ENCODE peak calls at places on chromosomes 13 and 19, in four cellular contexts. Q, A, L and O are unnamed samples.

GRCh38 chr13:48233097-48233885 is at the start of gene ITM2B:
- DNase-seq in Q (peak), A (peak), L (peak), O (peak)

GRCh38 chr19:3783660-3784584 is 2.3 kb downstream of the MATK start:
- DNase-seq in Q (no peak), A (peak), L (no peak), O (peak)

GRCh38 chr19:34145741-34146202 is 26.5 kb upstream of the LSM14A start:
- DNase-seq in Q (peak), A (peak), L (peak), O (peak)

GRCh38 chr19:46193678-46194077 is 35.9 kb upstream of the IGFL1 start:
- DNase-seq in Q (no peak), A (no peak), L (no peak), O (no peak)

GRCh38 chr19:56080669-56081401 is 40.3 kb downstream of the ZNF787 start:
- DNase-seq in Q (peak), A (peak), L (peak), O (peak)

GRCh38 chr13:73223372-73223781 is 164.6 kb downstream of the KLF5 start:
- DNase-seq in Q (peak), A (no peak), L (no peak), O (no peak)

GRCh38 chr13:90099847-90100246 is 1247.6 kb upstream of the MIR17HG start:
- DNase-seq in Q (no peak), A (no peak), L (no peak), O (no peak)

GRCh38 chr19:38384209-38385027 is 3.4 kb downstream of the GGN start:
- DNase-seq in Q (peak), A (no peak), L (no peak), O (no peak)

GRCh38 chr13:45623516-45624090 is 8.1 kb upstream of the ERICH6B start:
- DNase-seq in Q (peak), A (peak), L (no peak), O (no peak)

GRCh38 chr13:112784811-112785418 is 95.1 kb downstream of the ATP11A start:
- DNase-seq in Q (no peak), A (no peak), L (no peak), O (peak)

GRCh38 chr19:32977269-32977668 is 5.2 kb downstream of the FAAP24 start:
- DNase-seq in Q (no peak), A (no peak), L (no peak), O (no peak)

GRCh38 chr19:2567580-2567979 is 91.7 kb downstream of the GADD45B start:
- DNase-seq in Q (no peak), A (no peak), L (no peak), O (no peak)

GRCh38 chr19:16370671-16371391 is 46.2 kb downstream of the KLF2 start:
- DNase-seq in Q (no peak), A (no peak), L (no peak), O (no peak)

GRCh38 chr13:30551194-30551593 is 66.5 kb upstream of the USPL1 start:
- DNase-seq in Q (peak), A (peak), L (no peak), O (peak)

GRCh38 chr19:43467730-43468129 is 2.3 kb upstream of the LYPD3 start:
- DNase-seq in Q (peak), A (no peak), L (peak), O (no peak)

GRCh38 chr19:38665950-38666661 is 18.7 kb downstream of the ACTN4 start:
- DNase-seq in Q (no peak), A (no peak), L (peak), O (no peak)

GRCh38 chr19:16581971-16582343 is 9.7 kb upstream of the SLC35E1 start:
- DNase-seq in Q (no peak), A (no peak), L (no peak), O (no peak)

GRCh38 chr19:41638624-41639023 is 11.8 kb upstream of the CEACAM4 start:
- DNase-seq in Q (no peak), A (no peak), L (no peak), O (no peak)

GRCh38 chr13:40535345-40535836 is 131.1 kb downstream of the FOXO1 start:
- DNase-seq in Q (no peak), A (no peak), L (no peak), O (no peak)

GRCh38 chr19:3135961-3136683 is at the start of gene GNA15:
- DNase-seq in Q (no peak), A (no peak), L (no peak), O (no peak)

GRCh38 chr13:113449693-113450347 is 3.5 kb downstream of the ADPRHL1 start:
- DNase-seq in Q (no peak), A (no peak), L (no peak), O (no peak)

GRCh38 chr13:36807616-36808015 is 11.4 kb upstream of the RFXAP start:
- DNase-seq in Q (no peak), A (no peak), L (no peak), O (no peak)

GRCh38 chr19:33661336-33661735 is 39.6 kb downstream of the CHST8 start:
- DNase-seq in Q (no peak), A (no peak), L (no peak), O (no peak)

GRCh38 chr19:11346104-11346940 is at the start of the genes CCDC159 and TMEM205:
- DNase-seq in Q (peak), A (peak), L (peak), O (peak)

GRCh38 chr19:4140237-4140711 is 13.2 kb upstream of the CREB3L3 start:
- DNase-seq in Q (peak), A (peak), L (peak), O (peak)

GRCh38 chr19:4051175-4052101 is 15.3 kb downstream of the ZBTB7A start:
- DNase-seq in Q (no peak), A (no peak), L (peak), O (no peak)

GRCh38 chr13:101018720-101019119 is 344.1 kb upstream of the TMTC4 start:
- DNase-seq in Q (peak), A (no peak), L (peak), O (no peak)

GRCh38 chr19:14407889-14408640 is 11.1 kb downstream of the DDX39A start:
- DNase-seq in Q (no peak), A (no peak), L (no peak), O (no peak)

GRCh38 chr13:52195052-52195837 is 35.8 kb upstream of the NEK3 start:
- DNase-seq in Q (peak), A (peak), L (peak), O (peak)

GRCh38 chr13:110475550-110476219 is 85.8 kb downstream of the RAB20 start:
- DNase-seq in Q (no peak), A (no peak), L (no peak), O (no peak)

GRCh38 chr19:12769689-12770088 is 5.7 kb downstream of the HOOK2 start:
- DNase-seq in Q (no peak), A (no peak), L (no peak), O (peak)

GRCh38 chr19:9913237-9914000 is 22.9 kb downstream of the OLFM2 start:
- DNase-seq in Q (no peak), A (peak), L (no peak), O (no peak)

GRCh38 chr13:32905063-32905863 is 111.0 kb upstream of the KL start:
- DNase-seq in Q (no peak), A (no peak), L (peak), O (no peak)

GRCh38 chr13:37960427-37960826 is 90.9 kb upstream of the TRPC4 start:
- DNase-seq in Q (peak), A (no peak), L (no peak), O (no peak)
- TF ChIP-seq CTCF in Q (peak), A (peak), L (peak), O (no peak)

DNA sequence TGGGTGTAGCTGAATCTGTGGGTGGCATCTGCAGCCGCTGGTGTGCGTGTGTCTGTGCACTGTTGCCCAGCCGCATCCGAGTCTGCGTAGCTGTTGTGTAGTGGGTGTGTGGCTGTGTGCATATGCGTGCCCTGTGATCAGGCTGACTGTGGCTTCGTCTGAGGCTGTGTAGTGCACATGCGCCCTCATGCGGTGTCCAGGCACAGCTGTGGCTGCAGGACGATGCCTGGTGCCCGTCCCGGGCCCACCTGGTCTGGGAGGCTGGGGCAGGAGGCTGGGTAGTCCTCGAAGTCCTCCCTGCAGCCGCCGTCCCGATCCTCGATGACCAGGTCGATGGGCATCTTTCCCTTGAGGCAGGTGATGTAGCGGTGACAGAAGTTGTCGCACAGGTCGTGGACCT is 4.9 kb downstream of the MEIS3 start:
- DNase-seq in Q (no peak), A (peak), L (no peak), O (no peak)
- TF ChIP-seq CTCF in Q (peak), A (no peak), L (no peak), O (no peak)

GRCh38 chr19:771332-771785 is 20.4 kb downstream of the MISP start:
- DNase-seq in Q (peak), A (peak), L (peak), O (no peak)
- TF ChIP-seq CTCF in Q (peak), A (peak), L (peak), O (no peak)

GRCh38 chr19:29724741-29725140 is 9.7 kb upstream of the C19orf12 start:
- DNase-seq in Q (no peak), A (no peak), L (no peak), O (no peak)
- TF ChIP-seq CTCF in Q (no peak), A (no peak), L (no peak), O (no peak)

DNA sequence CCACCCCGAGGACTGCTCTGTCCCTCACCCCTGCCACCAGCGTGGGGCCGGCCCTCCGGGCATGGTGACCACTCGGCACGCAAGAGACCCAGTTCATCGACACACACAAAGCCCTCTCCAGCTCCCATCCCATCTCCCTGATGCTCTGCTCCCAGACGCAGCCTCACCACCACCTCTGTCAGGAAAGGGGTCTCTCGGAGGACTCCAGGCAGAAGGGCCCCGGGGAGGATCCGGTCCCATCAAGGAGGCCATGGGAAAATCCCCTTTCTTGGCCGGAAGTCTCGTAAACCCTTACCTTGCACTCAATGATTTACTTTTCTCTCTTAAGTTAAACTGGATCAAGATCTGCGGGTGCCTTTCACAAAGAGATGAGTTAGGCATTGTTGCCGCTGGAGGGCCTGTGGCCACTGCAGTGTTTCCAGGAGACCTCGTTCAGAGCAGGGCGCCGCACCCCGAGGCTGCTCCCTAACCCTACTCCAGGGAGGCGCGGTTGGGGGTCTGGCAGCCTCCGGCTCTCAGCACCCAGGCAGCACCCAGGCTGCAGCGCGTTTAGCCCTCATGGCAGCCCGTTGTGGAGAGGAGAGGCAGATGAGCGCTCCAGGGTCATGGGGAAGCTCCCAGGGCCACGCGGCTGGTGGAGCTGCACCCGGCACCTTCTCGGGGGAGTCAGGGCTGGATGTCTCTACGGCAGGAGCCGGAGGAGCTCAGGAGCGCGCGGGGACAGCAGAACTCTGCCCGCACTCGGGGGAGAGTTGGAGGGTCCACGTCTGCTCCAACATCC is 31.0 kb downstream of the C2CD4C start:
- DNase-seq in Q (no peak), A (peak), L (no peak), O (no peak)
- TF ChIP-seq CTCF in Q (no peak), A (no peak), L (no peak), O (no peak)

GRCh38 chr13:24625870-24626419 is 54.3 kb upstream of the ATP12A start:
- DNase-seq in Q (no peak), A (no peak), L (no peak), O (no peak)
- TF ChIP-seq CTCF in Q (no peak), A (no peak), L (no peak), O (no peak)

GRCh38 chr13:99601535-99601934 is 100.3 kb downstream of the TM9SF2 start:
- DNase-seq in Q (no peak), A (no peak), L (no peak), O (no peak)

GRCh38 chr13:99608345-99608744 is 107.1 kb downstream of the TM9SF2 start:
- DNase-seq in Q (no peak), A (no peak), L (no peak), O (no peak)

GRCh38 chr13:99604636-99605035 is 103.4 kb downstream of the TM9SF2 start:
- DNase-seq in Q (no peak), A (no peak), L (no peak), O (no peak)

GRCh38 chr13:99606322-99607089 is 105.2 kb downstream of the TM9SF2 start:
- DNase-seq in Q (peak), A (peak), L (peak), O (peak)

DNA sequence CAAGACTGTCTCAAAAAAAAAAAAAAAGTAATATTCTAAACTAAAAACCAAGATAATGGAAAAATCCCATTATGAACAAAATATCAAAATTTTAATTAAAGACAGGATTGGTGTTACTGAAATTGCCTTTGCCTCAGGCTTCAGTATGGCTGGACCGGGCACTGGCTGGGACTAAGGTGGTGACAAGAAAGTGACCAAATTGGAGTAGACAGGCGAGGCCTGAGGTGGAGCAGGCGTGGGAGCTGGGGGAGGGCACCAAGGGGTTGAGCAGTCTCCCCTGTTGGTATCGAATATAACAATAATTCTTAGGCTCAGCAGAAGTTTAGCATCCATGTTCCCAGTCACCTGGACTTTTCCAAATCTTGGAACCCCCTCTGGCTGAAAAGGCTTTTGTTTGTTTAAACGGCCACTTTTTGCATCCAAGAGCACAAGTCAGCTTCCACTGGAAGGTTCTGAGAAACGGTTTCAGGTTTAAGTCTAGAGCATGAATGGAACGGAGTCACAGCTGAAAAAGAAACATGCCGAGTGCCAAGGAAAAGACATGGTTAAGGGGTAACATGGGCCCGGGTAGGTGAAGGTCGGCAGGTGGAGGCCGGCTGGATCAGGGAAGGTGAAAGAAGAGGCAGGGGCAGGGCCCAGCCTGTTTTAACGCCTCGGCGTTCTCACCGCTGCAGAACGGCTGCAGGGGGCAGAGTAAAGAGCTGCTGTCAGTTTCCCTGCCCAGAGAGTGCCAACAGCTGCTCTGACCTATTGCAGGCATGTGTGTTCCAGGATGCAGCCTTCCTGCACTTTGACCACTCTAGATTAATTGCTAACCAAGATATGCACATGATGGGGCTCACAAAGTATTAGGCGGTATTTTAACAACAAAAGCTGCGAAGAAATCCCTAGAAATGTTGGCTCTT is 104.4 kb downstream of the TM9SF2 start:
- DNase-seq in Q (no peak), A (peak), L (peak), O (peak)
- TF ChIP-seq CTCF in Q (peak), A (peak), L (no peak), O (no peak)

GRCh38 chr13:50162001-50162400 is 146.8 kb downstream of the KCNRG start:
- DNase-seq in Q (no peak), A (no peak), L (no peak), O (no peak)
- TF ChIP-seq CTCF in Q (no peak), A (no peak), L (no peak), O (no peak)